ENCODE peak calls at places on chromosome 19, in six cellular contexts. G is PC-9, K is tibial artery, I is adrenal gland, M is transverse colon, A is thoracic aorta. F is an unnamed sample.

GRCh38 chr19:15091918-15092753 is 10.1 kb downstream of the OR1I1 start:
- DNase-seq in K (no peak), G (peak; percentile 74), M (no peak), A (no peak), I (peak; percentile 48), F (peak; percentile 24)

GRCh38 chr19:18460313-18460712 is 22.4 kb upstream of the ISYNA1 start:
- DNase-seq in A (peak; percentile 62), G (no peak), I (peak; percentile 63), K (peak; percentile 74), M (peak; percentile 66), F (no peak)

GRCh38 chr19:4911314-4911713 is 2.0 kb downstream of the UHRF1 start:
- DNase-seq in G (no peak), A (no peak), K (no peak), M (no peak), I (no peak), F (no peak)

GRCh38 chr19:7926021-7926726 is at the start of gene CTXN1:
- DNase-seq in A (no peak), G (no peak), I (peak; percentile 91), M (peak; percentile 81), K (peak; percentile 64), F (peak; percentile 68)

GRCh38 chr19:39817888-39818561 is 15.9 kb downstream of the DYRK1B start:
- DNase-seq in M (no peak), A (no peak), I (no peak), G (no peak), K (no peak), F (no peak)

GRCh38 chr19:57342582-57342981 is 8.5 kb upstream of the ZNF304 start:
- DNase-seq in I (no peak), K (no peak), G (no peak), M (no peak), A (no peak), F (no peak)

GRCh38 chr19:5434351-5434917 is 20.8 kb upstream of the ZNRF4 start:
- DNase-seq in I (no peak), M (no peak), G (no peak), K (no peak), A (no peak), F (no peak)

GRCh38 chr19:28234637-28235036 is 978.3 kb downstream of the UQCRFS1 start:
- DNase-seq in A (no peak), M (no peak), I (no peak), G (no peak), K (no peak), F (no peak)

GRCh38 chr19:4909172-4909896 is at the start of gene UHRF1:
- DNase-seq in A (no peak), I (no peak), K (no peak), M (peak; percentile 11), G (no peak), F (no peak)

GRCh38 chr19:1057185-1057857 is 9.6 kb upstream of the ARHGAP45 start:
- DNase-seq in G (no peak), M (no peak), K (no peak), I (no peak), A (no peak), F (no peak)
- TF ChIP-seq CTCF in G (peak; percentile 61), M (peak; percentile 15), K (no peak), I (no peak), A (no peak), F (no peak)

GRCh38 chr19:46049597-46049996 is 8.8 kb upstream of the IGFL4 start:
- DNase-seq in M (no peak), I (no peak), K (no peak), G (no peak), A (no peak), F (peak; percentile 31)
- TF ChIP-seq CTCF in M (no peak), I (no peak), K (no peak), G (no peak), A (no peak), F (no peak)

DNA sequence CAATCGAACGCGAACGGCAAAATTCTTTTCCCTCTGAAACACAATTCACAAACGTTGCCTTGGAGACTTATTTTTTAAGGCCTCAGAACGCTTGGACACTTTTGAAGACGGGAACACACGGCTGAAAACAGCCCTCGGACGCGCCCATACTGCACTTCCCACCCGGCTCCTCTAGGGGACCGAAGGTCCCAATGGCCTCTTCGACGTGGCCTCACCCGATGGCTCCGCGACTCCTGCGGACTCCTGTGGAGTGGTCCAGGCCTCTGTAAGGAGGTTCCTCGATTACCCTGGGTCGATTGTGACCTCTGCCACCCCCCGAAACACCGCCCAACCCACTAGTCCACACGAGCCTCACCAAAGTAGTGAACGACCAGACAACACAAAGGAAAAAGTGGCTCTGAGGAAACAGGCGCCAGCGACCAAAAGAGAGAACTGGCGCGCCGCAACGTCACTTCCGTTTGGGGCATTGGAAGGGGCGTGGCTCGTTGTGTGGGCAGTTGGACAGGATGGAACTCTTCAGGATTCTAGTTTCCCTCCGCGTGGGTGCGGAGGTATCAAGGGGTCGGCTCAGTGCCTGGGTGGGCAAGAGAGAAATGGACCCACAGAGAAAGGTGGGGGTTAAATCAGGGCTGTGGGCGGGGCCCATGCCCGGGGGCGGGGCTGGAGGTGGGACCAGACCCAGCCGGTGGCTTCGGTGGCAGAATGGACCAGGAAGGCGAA is at the start of gene ZNF560:
- DNase-seq in A (no peak), I (no peak), G (peak; percentile 54), M (no peak), K (no peak), F (no peak)
- TF ChIP-seq CTCF in A (no peak), I (no peak), G (peak; percentile 65), M (no peak), K (no peak), F (no peak)

GRCh38 chr19:13598098-13598497 is 91.8 kb upstream of the CACNA1A start:
- DNase-seq in I (no peak), A (no peak), G (no peak), K (no peak), M (no peak), F (no peak)

GRCh38 chr19:13599681-13600080 is 93.4 kb upstream of the CACNA1A start:
- DNase-seq in K (no peak), A (no peak), M (no peak), I (no peak), G (no peak), F (no peak)

GRCh38 chr19:13600802-13601201 is 94.5 kb upstream of the CACNA1A start:
- DNase-seq in A (no peak), K (no peak), I (no peak), M (no peak), G (no peak), F (no peak)

GRCh38 chr19:13600091-13600490 is 93.8 kb upstream of the CACNA1A start:
- DNase-seq in M (no peak), K (no peak), A (no peak), G (no peak), I (no peak), F (no peak)

GRCh38 chr19:13597625-13598024 is 91.3 kb upstream of the CACNA1A start:
- DNase-seq in K (peak; percentile 32), M (peak; percentile 41), I (peak; percentile 45), G (peak; percentile 40), A (no peak), F (peak; percentile 33)
- TF ChIP-seq CTCF in K (peak; percentile 74), M (peak; percentile 67), I (peak; percentile 60), G (peak; percentile 78), A (peak; percentile 56), F (no peak)

DNA sequence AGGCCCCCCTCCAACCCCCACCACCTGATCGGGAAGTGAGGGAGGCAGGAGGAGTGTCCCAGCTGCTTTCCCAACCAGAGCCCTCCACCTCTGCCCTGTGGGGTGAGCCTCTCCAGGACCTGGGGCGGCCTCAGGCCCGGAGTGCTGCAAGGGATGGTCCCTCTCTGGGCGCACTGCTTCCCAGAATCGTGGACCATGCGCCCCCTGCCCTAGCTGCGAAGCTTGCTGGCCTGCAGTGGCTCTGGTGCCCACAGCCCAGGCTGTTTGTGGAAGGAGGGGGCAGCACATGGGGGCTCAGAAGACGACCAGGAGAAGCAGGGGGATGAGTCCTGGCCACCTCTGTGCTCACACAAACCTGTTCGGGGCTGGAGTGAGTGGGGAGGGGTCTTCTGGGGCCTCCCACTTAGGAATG is 33.6 kb downstream of the CEBPG start:
- DNase-seq in G (no peak), A (no peak), M (no peak), K (no peak), I (no peak), F (no peak)
- TF ChIP-seq CTCF in G (peak; percentile 40), A (peak; percentile 27), M (no peak), K (no peak), I (no peak), F (no peak)

DNA sequence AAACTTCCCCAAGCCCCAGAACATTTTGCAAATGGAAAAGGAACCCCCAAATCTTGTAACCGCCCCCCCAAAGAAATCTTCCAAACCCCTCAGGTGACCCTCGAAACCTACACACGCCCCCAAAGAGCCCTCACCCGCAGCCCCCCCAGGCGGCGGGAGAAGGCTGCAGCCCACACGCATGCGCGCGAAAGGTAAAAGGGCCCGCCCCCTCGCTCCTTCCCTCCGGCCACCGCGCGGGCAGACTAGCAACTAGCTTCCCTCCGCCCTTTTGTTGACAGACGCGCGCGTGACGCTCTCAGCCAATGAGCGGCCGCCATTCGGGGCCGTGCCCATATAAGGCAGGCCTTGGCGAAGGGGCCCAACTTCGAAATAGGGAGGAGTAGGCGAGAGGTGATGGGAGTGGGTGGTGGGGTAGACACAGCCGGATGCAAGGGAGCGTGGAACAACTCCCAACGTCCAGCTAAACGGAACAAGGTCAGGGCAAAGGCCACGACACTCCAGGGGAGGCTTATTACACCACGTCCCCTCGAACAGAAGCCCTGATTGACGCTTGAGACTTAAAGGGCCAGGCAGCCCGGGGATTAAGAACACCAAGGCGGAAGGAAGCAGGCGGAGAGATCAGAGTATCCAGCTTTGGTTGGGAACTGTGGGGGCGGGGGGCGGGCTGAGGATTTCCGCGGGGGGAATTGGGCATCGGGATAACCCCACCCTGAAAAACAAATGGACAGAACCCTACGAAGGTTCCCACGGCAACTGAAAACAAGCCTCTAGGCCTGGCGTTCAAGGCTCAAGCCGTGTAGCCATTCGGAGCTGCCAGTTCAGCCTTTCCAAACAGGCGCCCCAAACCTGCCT is 13.3 kb downstream of the FBXO46 start:
- DNase-seq in M (peak; percentile 99), I (peak; percentile 98), K (peak; percentile 99), G (peak; percentile 99), A (peak; percentile 96), F (peak; percentile 99)
- TF ChIP-seq CTCF in M (peak; percentile 34), I (no peak), K (peak; percentile 22), G (no peak), A (peak; percentile 19), F (peak; percentile 4)